ENCODE peak calls at places on chromosome 21, in ten cellular contexts. P is uterus; S is glutamatergic neuron; B is psoas muscle; I is pancreas; A is left ventricle myocardium inferior; J is hepatocyte; W is omental fat pad; O is GM10248; U is CD4-positive, alpha-beta T cell. V is an unnamed sample.

GRCh38 chr21:16454371-16454770 is 724.6 kb downstream of the USP25 start:
- DNase-seq in W (no peak), P (no peak), O (no peak), A (no peak), U (no peak), J (no peak), S (no peak), I (no peak), B (no peak), V (no peak)

GRCh38 chr21:31520506-31521163 is 138.9 kb upstream of the SOD1 start:
- DNase-seq in J (no peak), O (no peak), S (no peak), A (no peak), U (no peak), B (no peak), W (no peak), I (no peak), P (no peak), V (no peak)

GRCh38 chr21:17454315-17455027 is 58.4 kb upstream of the CXADR start:
- DNase-seq in S (peak; percentile 78), A (peak; percentile 20), I (peak; percentile 38), P (peak; percentile 71), B (peak; percentile 40), O (no peak), J (peak; percentile 74), W (no peak), U (no peak), V (peak; percentile 47)

GRCh38 chr21:46486481-46487000 is 27.9 kb downstream of the DIP2A start:
- DNase-seq in O (no peak), P (no peak), B (no peak), U (no peak), S (no peak), W (no peak), J (no peak), I (no peak), A (no peak), V (no peak)

GRCh38 chr21:35811115-35811806 is 249.1 kb downstream of the SETD4 start:
- DNase-seq in J (no peak), S (no peak), U (no peak), A (no peak), O (no peak), I (no peak), P (no peak), W (no peak), B (no peak), V (no peak)

GRCh38 chr21:32096411-32096810 is 182.4 kb downstream of the MIS18A start:
- DNase-seq in A (no peak), U (no peak), O (peak; percentile 38), B (no peak), J (no peak), I (no peak), W (no peak), S (no peak), P (no peak), V (peak; percentile 58)

GRCh38 chr21:22044431-22044830 is 1046.2 kb downstream of the NCAM2 start:
- DNase-seq in B (no peak), S (no peak), J (no peak), P (no peak), I (no peak), W (no peak), A (no peak), U (no peak), O (no peak), V (no peak)

GRCh38 chr21:46617267-46618051 is 12.6 kb upstream of the S100B start:
- DNase-seq in I (no peak), A (no peak), U (no peak), J (no peak), O (no peak), B (no peak), W (no peak), S (no peak), P (no peak), V (no peak)

GRCh38 chr21:14403681-14404318 is 20.9 kb upstream of the HSPA13 start:
- DNase-seq in J (peak; percentile 47), O (peak; percentile 29), A (no peak), U (no peak), I (no peak), P (no peak), W (no peak), S (no peak), B (no peak), V (no peak)

GRCh38 chr21:43824250-43824882 is 35.0 kb downstream of the RRP1 start:
- DNase-seq in S (no peak), I (no peak), P (no peak), J (no peak), B (peak; percentile 15), W (no peak), A (no peak), O (no peak), U (no peak), V (no peak)

GRCh38 chr21:19011448-19011847 is 607.9 kb upstream of the TMPRSS15 start:
- DNase-seq in U (no peak), J (no peak), W (no peak), O (no peak), B (no peak), I (no peak), A (peak; percentile 20), S (no peak), P (no peak), V (no peak)

GRCh38 chr21:16891821-16892220 is 621.0 kb upstream of the CXADR start:
- DNase-seq in W (no peak), I (no peak), O (no peak), P (no peak), U (no peak), S (no peak), J (no peak), B (no peak), A (no peak), V (no peak)

GRCh38 chr21:17388226-17388625 is 124.6 kb upstream of the CXADR start:
- DNase-seq in I (no peak), J (no peak), P (no peak), W (no peak), O (no peak), S (no peak), U (no peak), B (no peak), A (no peak), V (no peak)

DNA sequence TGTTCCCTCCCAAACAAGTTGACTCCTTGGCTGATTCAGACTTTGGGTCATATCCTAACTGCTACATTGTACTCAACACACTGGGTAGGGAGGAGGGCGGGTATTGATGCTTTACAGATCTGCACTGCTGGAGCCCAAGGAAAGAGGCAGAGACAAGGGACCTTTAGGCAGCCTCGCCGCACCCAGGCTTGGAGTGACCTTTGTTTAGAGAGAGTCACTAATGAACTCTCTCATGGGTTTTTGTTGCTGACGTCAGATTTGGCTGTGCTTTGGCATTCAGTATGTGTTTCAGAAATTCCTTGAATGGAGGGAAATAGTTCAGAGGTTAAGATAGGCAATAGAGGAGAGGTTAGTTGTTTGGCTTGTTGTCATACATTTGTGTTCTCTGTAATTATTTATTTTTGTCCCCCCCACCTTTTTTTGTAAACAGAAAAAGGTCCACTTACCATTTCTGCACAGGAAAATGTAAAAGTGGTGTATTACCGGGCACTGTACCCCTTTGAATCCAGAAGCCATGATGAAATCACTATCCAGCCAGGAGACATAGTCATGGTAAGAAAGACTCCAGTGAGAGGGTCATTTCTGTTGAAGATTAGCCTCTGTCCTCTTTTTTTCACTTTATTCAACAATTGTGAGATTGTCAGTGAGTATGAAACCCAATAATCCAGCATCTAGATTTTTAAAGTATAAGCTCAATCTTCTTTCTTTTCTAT is 116.1 kb downstream of the ATP5PO start:
- DNase-seq in O (no peak), P (no peak), U (no peak), A (peak; percentile 41), W (no peak), S (no peak), B (no peak), J (no peak), I (no peak), V (no peak)
- TF ChIP-seq CTCF in O (no peak), P (no peak), U (no peak), A (no peak), W (no peak), S (no peak), B (no peak), J (no peak), I (no peak), V (no peak)

GRCh38 chr21:44845418-44846200 is 27.7 kb upstream of the SUMO3 start:
- DNase-seq in S (peak; percentile 80), O (peak; percentile 80), I (no peak), J (peak; percentile 81), U (peak; percentile 35), W (peak; percentile 46), A (peak; percentile 80), B (peak; percentile 77), P (peak; percentile 37), V (no peak)
- TF ChIP-seq CTCF in S (no peak), O (peak; percentile 48), I (no peak), J (peak; percentile 44), U (peak; percentile 63), W (no peak), A (peak; percentile 54), B (peak; percentile 29), P (no peak), V (peak; percentile 41)

DNA sequence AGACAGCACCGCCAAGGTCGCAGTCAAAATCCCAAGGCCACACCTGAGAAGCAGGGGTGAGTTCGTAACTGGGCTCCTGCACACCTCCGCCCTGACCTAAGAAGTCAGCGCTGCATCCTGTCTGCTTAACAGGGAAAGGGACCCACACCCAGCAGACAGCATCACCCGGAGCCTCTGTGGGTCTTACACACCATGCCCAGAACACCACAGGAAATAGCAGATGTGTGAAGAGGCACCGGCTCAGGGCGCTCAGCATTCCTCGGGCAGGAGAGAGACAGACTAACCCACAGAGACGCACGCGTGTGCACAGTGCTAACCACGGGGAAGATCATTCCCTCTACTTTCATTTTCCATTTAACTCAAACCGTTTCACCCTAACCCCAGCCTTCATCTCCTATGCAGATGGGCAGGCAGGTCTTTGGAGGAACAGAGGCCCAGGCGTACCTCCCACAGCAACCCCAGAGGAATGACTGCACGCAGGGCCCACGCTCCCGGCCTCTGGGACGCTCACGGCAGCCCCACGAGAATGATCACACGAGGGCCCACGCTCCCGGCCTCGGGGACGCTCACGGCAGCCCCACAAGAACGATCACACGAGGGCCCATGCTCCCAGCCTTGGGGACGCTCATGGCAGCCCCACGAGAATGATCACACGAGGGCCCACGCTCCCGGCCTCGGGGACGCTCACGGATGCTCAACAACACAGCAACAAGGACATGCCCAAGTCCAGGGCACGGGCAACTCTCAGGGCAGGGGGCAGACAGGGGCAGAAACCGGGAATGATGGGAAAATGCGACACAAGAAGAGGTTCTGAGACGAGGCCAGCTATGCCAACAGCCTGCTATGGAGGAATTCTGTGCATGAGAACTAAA is 20.9 kb downstream of the POFUT2 start:
- DNase-seq in J (no peak), P (no peak), U (peak; percentile 45), B (no peak), O (no peak), S (no peak), W (no peak), I (no peak), A (no peak), V (no peak)
- TF ChIP-seq CTCF in J (no peak), P (no peak), U (no peak), B (no peak), O (no peak), S (no peak), W (no peak), I (no peak), A (no peak), V (no peak)

DNA sequence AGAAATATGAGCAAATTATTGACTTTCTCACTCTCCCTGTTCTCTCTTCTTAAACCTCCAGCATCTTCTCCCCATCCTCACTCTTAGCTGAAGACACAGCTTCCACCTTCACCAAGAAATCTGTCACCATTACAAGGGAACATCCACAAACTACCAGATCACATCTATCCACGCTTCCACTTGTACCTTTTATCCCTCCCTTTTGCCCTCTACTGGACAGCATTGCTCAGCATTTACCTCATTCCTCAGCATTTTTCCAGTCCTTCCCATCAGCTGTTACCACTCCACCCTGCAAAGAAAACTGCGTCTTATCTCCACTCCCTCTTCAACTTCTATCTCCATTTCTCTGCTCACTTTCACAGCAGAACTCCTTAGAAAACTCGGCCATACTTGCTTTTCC is 42.6 kb downstream of the KCNJ6 start:
- DNase-seq in O (no peak), B (no peak), P (no peak), J (peak; percentile 31), W (no peak), U (no peak), A (no peak), S (no peak), I (no peak), V (no peak)
- TF ChIP-seq CTCF in O (no peak), B (no peak), P (no peak), J (peak; percentile 19), W (no peak), U (no peak), A (no peak), S (no peak), I (no peak), V (no peak)